ENCODE peak calls at places on chromosome 20, in nine cellular contexts. F is HAP-1; J is tibial artery; W is CD4-positive, alpha-beta T cell; Y is dorsolateral prefrontal cortex; N is prostate gland; O is effector memory CD4-positive, alpha-beta T cell; V is astrocyte; R is left lung. Z is an unnamed sample. For H3K27me3, the result is how much of the 10 kb centered on the place peaks cover.

GRCh38 chr20:51525241-51526104 is 17.0 kb downstream of the NFATC2 start:
- DNase-seq in F (no peak), J (no peak), W (no peak), Y (no peak), N (no peak), O (peak), V (no peak), R (no peak), Z (no peak)

GRCh38 chr20:32434434-32434833 is 76.3 kb downstream of the ASXL1 start:
- DNase-seq in F (no peak), J (no peak), W (no peak), Y (no peak), N (no peak), O (no peak), V (no peak), R (no peak), Z (no peak)

GRCh38 chr20:13868331-13868730 is 83.5 kb downstream of the NDUFAF5 start:
- DNase-seq in F (no peak), J (peak), W (no peak), Y (no peak), N (no peak), O (no peak), V (peak), R (no peak), Z (no peak)

GRCh38 chr20:52103469-52103910 is 88.1 kb downstream of the ZFP64 start:
- DNase-seq in F (no peak), J (no peak), W (no peak), Y (no peak), N (no peak), O (no peak), V (peak), R (no peak), Z (no peak)

GRCh38 chr20:10987651-10988383 is 314.0 kb upstream of the JAG1 start:
- DNase-seq in F (no peak), J (no peak), W (no peak), Y (no peak), N (no peak), O (no peak), V (peak), R (no peak), Z (no peak)

GRCh38 chr20:56160956-56161355 is 87.6 kb upstream of the MC3R start:
- DNase-seq in F (no peak), J (no peak), W (no peak), Y (no peak), N (no peak), O (no peak), V (no peak), R (no peak), Z (no peak)

GRCh38 chr20:35823147-35823546 is 51.3 kb downstream of the PHF20 start:
- DNase-seq in F (peak), J (no peak), W (no peak), Y (no peak), N (no peak), O (no peak), V (peak), R (no peak), Z (no peak)

GRCh38 chr20:36251426-36251825 is 15.1 kb downstream of the AAR2 start:
- DNase-seq in F (no peak), J (no peak), W (no peak), Y (no peak), N (no peak), O (no peak), V (no peak), R (no peak), Z (no peak)

GRCh38 chr20:53608071-53608455 is 14.4 kb upstream of the ZNF217 start:
- DNase-seq in F (no peak), J (no peak), W (peak), Y (no peak), N (no peak), O (no peak), V (no peak), R (no peak), Z (no peak)

GRCh38 chr20:32387262-32387661 is 29.1 kb downstream of the ASXL1 start:
- DNase-seq in F (no peak), J (no peak), W (no peak), Y (no peak), N (no peak), O (peak), V (peak), R (no peak), Z (no peak)

GRCh38 chr20:35329435-35330139 is 37.4 kb upstream of the FAM83C start:
- DNase-seq in F (peak), J (no peak), W (no peak), Y (no peak), N (no peak), O (no peak), V (no peak), R (no peak), Z (peak)

GRCh38 chr20:53157443-53158408 is 185.6 kb downstream of the TSHZ2 start:
- DNase-seq in F (peak), J (no peak), W (no peak), Y (peak), N (no peak), O (peak), V (no peak), R (peak), Z (peak)

GRCh38 chr20:61671559-61671958 is 394.1 kb downstream of the TAF4 start:
- DNase-seq in F (no peak), J (no peak), W (no peak), Y (no peak), N (no peak), O (no peak), V (no peak), R (no peak), Z (no peak)

GRCh38 chr20:25484911-25485511 is 77.5 kb downstream of the GINS1 start:
- DNase-seq in F (no peak), J (no peak), W (no peak), Y (no peak), N (no peak), O (no peak), V (peak), R (peak), Z (no peak)

GRCh38 chr20:50121858-50122271 is 8.9 kb upstream of the UBE2V1 start:
- DNase-seq in F (peak), J (peak), W (no peak), Y (no peak), N (no peak), O (no peak), V (peak), R (no peak), Z (peak)

GRCh38 chr20:24545168-24545567 is 75.7 kb downstream of the SYNDIG1 start:
- DNase-seq in F (no peak), J (no peak), W (no peak), Y (no peak), N (no peak), O (no peak), V (no peak), R (no peak), Z (no peak)

GRCh38 chr20:47461120-47461685 is 40.5 kb upstream of the NCOA3 start:
- DNase-seq in F (no peak), J (no peak), W (no peak), Y (no peak), N (no peak), O (no peak), V (no peak), R (no peak), Z (no peak)

GRCh38 chr20:34549291-34549928 is 9.1 kb upstream of the MAP1LC3A start:
- DNase-seq in F (peak), J (no peak), W (no peak), Y (no peak), N (peak), O (no peak), V (no peak), R (peak), Z (no peak)

GRCh38 chr20:34983089-34983820 is 27.6 kb downstream of the MYH7B start:
- DNase-seq in F (no peak), J (no peak), W (no peak), Y (no peak), N (no peak), O (no peak), V (no peak), R (peak), Z (no peak)

GRCh38 chr20:10949930-10950783 is 276.4 kb upstream of the JAG1 start:
- DNase-seq in F (no peak), J (no peak), W (no peak), Y (no peak), N (no peak), O (no peak), V (no peak), R (no peak), Z (no peak)

GRCh38 chr20:53321596-53321995 is 272.0 kb downstream of the ZNF217 start:
- DNase-seq in F (no peak), J (no peak), W (no peak), Y (no peak), N (no peak), O (no peak), V (no peak), R (no peak), Z (no peak)

GRCh38 chr20:5039255-5039657 is 37.9 kb upstream of the SLC23A2 start:
- DNase-seq in F (no peak), J (no peak), W (no peak), Y (no peak), N (no peak), O (no peak), V (no peak), R (no peak), Z (no peak)

GRCh38 chr20:5513975-5514516 is 197.3 kb upstream of the PROKR2 start:
- DNase-seq in F (no peak), J (no peak), W (no peak), Y (no peak), N (no peak), O (no peak), V (peak), R (no peak), Z (no peak)

GRCh38 chr20:57613481-57613921 is 6.7 kb downstream of the ZBP1 start:
- DNase-seq in F (no peak), J (no peak), W (no peak), Y (no peak), N (no peak), O (no peak), V (no peak), R (peak), Z (no peak)

GRCh38 chr20:34629342-34629741 is 47.5 kb downstream of the PIGU start:
- DNase-seq in F (peak), J (no peak), W (no peak), Y (no peak), N (no peak), O (no peak), V (no peak), R (no peak), Z (no peak)

GRCh38 chr20:6083926-6084325 is 30.1 kb upstream of the LRRN4 start:
- DNase-seq in F (no peak), J (no peak), W (no peak), Y (no peak), N (no peak), O (no peak), V (no peak), R (no peak), Z (no peak)

GRCh38 chr20:57414867-57415592 is 23.8 kb downstream of the RBM38 start:
- DNase-seq in F (no peak), J (no peak), W (no peak), Y (no peak), N (no peak), O (no peak), V (no peak), R (peak), Z (no peak)

GRCh38 chr20:23826541-23827018 is at the start of gene CST2:
- DNase-seq in F (peak), J (no peak), W (no peak), Y (no peak), N (no peak), O (no peak), V (no peak), R (no peak), Z (peak)

GRCh38 chr20:56722042-56722441 is 92.9 kb downstream of the TFAP2C start:
- DNase-seq in F (no peak), J (no peak), W (no peak), Y (no peak), N (peak), O (no peak), V (no peak), R (no peak), Z (no peak)

GRCh38 chr20:14715400-14715799 is 378.0 kb upstream of the FLRT3 start:
- DNase-seq in F (no peak), J (no peak), W (no peak), Y (no peak), N (no peak), O (no peak), V (no peak), R (no peak), Z (no peak)

GRCh38 chr20:21289651-21290050 is 13.5 kb upstream of the XRN2 start:
- DNase-seq in F (peak), J (no peak), W (no peak), Y (no peak), N (no peak), O (no peak), V (no peak), R (no peak), Z (no peak)

GRCh38 chr20:54112221-54112884 is 42.0 kb upstream of the BCAS1 start:
- DNase-seq in F (no peak), J (no peak), W (no peak), Y (no peak), N (peak), O (no peak), V (no peak), R (no peak), Z (no peak)

GRCh38 chr20:64242797-64243475 is 12.6 kb upstream of the PCMTD2 start:
- DNase-seq in F (no peak), J (no peak), W (no peak), Y (no peak), N (no peak), O (no peak), V (no peak), R (no peak), Z (no peak)

GRCh38 chr20:16758459-16759160 is 10.5 kb downstream of the OTOR start:
- DNase-seq in F (no peak), J (no peak), W (no peak), Y (no peak), N (no peak), O (no peak), V (no peak), R (no peak), Z (no peak)

GRCh38 chr20:16761305-16761829 is 13.2 kb downstream of the OTOR start:
- DNase-seq in F (peak), J (no peak), W (peak), Y (no peak), N (peak), O (peak), V (peak), R (no peak), Z (peak)

GRCh38 chr20:16760431-16761304 is 12.5 kb downstream of the OTOR start:
- DNase-seq in F (no peak), J (no peak), W (no peak), Y (no peak), N (peak), O (no peak), V (no peak), R (no peak), Z (no peak)

GRCh38 chr20:16759161-16759523 is 11.0 kb downstream of the OTOR start:
- DNase-seq in F (no peak), J (no peak), W (no peak), Y (no peak), N (no peak), O (no peak), V (no peak), R (no peak), Z (no peak)

GRCh38 chr20:16764560-16764959 is 16.4 kb downstream of the OTOR start:
- DNase-seq in F (no peak), J (no peak), W (no peak), Y (no peak), N (no peak), O (no peak), V (no peak), R (no peak), Z (no peak)
- H3K27me3 ChIP-seq in F (under half), J (under half), W (under half), Y (under half), N (under half), O (under half), V (under half), R (under half), Z (under half)

GRCh38 chr20:58853466-58853865 is 950 bp downstream of the GNAS start:
- DNase-seq in F (no peak), J (no peak), W (no peak), Y (no peak), N (no peak), O (no peak), V (no peak), R (no peak), Z (no peak)
- H3K27me3 ChIP-seq in F (under half), J (half or more), W (half or more), Y (under half), N (under half), O (under half), V (under half), R (half or more), Z (under half)

GRCh38 chr20:60477958-60478357 is 519.7 kb downstream of the CDH26 start:
- DNase-seq in F (no peak), J (no peak), W (no peak), Y (no peak), N (no peak), O (no peak), V (no peak), R (no peak), Z (no peak)
- H3K27me3 ChIP-seq in F (under half), J (under half), W (under half), Y (under half), N (under half), O (under half), V (under half), R (under half), Z (under half)

GRCh38 chr20:60482609-60483008 is 524.4 kb downstream of the CDH26 start:
- DNase-seq in F (no peak), J (no peak), W (no peak), Y (no peak), N (no peak), O (no peak), V (no peak), R (no peak), Z (no peak)
- H3K27me3 ChIP-seq in F (under half), J (under half), W (under half), Y (under half), N (under half), O (under half), V (under half), R (under half), Z (under half)

DNA sequence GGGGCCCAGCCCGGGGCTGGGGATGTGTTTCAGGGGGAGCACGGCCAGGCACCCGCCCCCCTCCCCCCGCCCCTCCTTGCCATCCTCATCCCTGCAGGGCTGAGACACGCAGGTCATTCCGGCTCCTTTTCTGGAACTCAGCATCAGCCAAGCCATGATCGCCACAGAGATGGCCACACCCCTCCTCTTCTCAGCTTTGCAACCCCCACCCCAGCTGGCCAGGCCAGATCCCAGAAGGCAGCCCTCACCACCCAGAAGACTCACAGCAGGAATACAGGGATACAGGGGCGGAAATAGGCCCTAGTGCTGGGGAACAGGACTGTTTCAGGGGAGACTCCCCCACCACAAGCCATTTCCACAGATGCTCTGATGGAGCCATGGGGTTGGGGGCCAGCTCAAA is 33.5 kb downstream of the YTHDF1 start:
- DNase-seq in F (no peak), J (no peak), W (no peak), Y (no peak), N (no peak), O (no peak), V (no peak), R (no peak), Z (no peak)
- H3K27me3 ChIP-seq in F (under half), J (half or more), W (under half), Y (under half), N (under half), O (under half), V (under half), R (half or more), Z (under half)

GRCh38 chr20:2755451-2756055 is 44.9 kb downstream of the CPXM1 start:
- DNase-seq in F (no peak), J (no peak), W (no peak), Y (no peak), N (no peak), O (no peak), V (no peak), R (no peak), Z (no peak)
- H3K27me3 ChIP-seq in F (under half), J (half or more), W (under half), Y (under half), N (under half), O (under half), V (under half), R (half or more), Z (under half)

GRCh38 chr20:22586645-22587310 is 2.4 kb upstream of the FOXA2 start:
- DNase-seq in F (no peak), J (no peak), W (no peak), Y (no peak), N (peak), O (no peak), V (no peak), R (peak), Z (no peak)
- H3K27me3 ChIP-seq in F (under half), J (half or more), W (under half), Y (under half), N (under half), O (under half), V (under half), R (half or more), Z (under half)

GRCh38 chr20:46303176-46303956 is 4.9 kb downstream of the CDH22 start:
- DNase-seq in F (no peak), J (no peak), W (no peak), Y (no peak), N (no peak), O (no peak), V (no peak), R (no peak), Z (no peak)
- H3K27me3 ChIP-seq in F (under half), J (half or more), W (under half), Y (under half), N (under half), O (under half), V (under half), R (half or more), Z (half or more)

GRCh38 chr20:37425103-37425625 is 79.2 kb downstream of the SRC start:
- DNase-seq in F (no peak), J (no peak), W (no peak), Y (no peak), N (no peak), O (no peak), V (no peak), R (no peak), Z (no peak)
- H3K27me3 ChIP-seq in F (under half), J (half or more), W (under half), Y (under half), N (under half), O (under half), V (under half), R (half or more), Z (under half)

GRCh38 chr20:668638-669037 is 7.0 kb downstream of the SCRT2 start:
- DNase-seq in F (no peak), J (no peak), W (no peak), Y (no peak), N (no peak), O (no peak), V (no peak), R (no peak), Z (no peak)

GRCh38 chr20:669573-669972 is 6.0 kb downstream of the SCRT2 start:
- DNase-seq in F (no peak), J (no peak), W (no peak), Y (no peak), N (no peak), O (no peak), V (no peak), R (no peak), Z (no peak)

GRCh38 chr20:672975-673604 is 2.5 kb downstream of the SCRT2 start:
- DNase-seq in F (no peak), J (no peak), W (no peak), Y (no peak), N (no peak), O (no peak), V (no peak), R (no peak), Z (peak)

GRCh38 chr20:673606-674005 is 2.0 kb downstream of the SCRT2 start:
- DNase-seq in F (no peak), J (no peak), W (no peak), Y (no peak), N (no peak), O (no peak), V (no peak), R (no peak), Z (no peak)

GRCh38 chr20:671252-672030 is 4.2 kb downstream of the SCRT2 start:
- DNase-seq in F (no peak), J (no peak), W (no peak), Y (no peak), N (no peak), O (no peak), V (no peak), R (no peak), Z (peak)
- H3K27me3 ChIP-seq in F (under half), J (half or more), W (half or more), Y (under half), N (under half), O (under half), V (under half), R (half or more), Z (under half)

Z was measured in SJCRH30.